ENCODE peak calls at places on chromosomes 4 and X, in nine cellular contexts. F is spleen, X is right lobe of liver, J is H54, G is ovary, R is A549, K is tibial nerve, I is sigmoid colon, C is thyroid gland. U is an unnamed sample.

GRCh38 chrX:76253432-76253831 is 80.6 kb downstream of the PBDC1 start:
- DNase-seq in F (no peak), X (peak; percentile 42), J (no peak), G (peak; percentile 25), R (peak; percentile 15), K (no peak), I (no peak), C (peak; percentile 52), U (peak; percentile 1)

GRCh38 chrX:28693101-28693500 is 105.9 kb downstream of the IL1RAPL1 start:
- DNase-seq in F (no peak), X (no peak), J (no peak), G (no peak), R (no peak), K (no peak), I (no peak), C (no peak), U (no peak)

GRCh38 chr4:48780867-48781219 is 764 bp upstream of the FRYL start:
- DNase-seq in F (no peak), X (peak; percentile 63), J (no peak), G (peak; percentile 39), R (no peak), K (no peak), I (peak; percentile 67), C (peak; percentile 55), U (no peak)

GRCh38 chr4:180059216-180059881 is 2183.9 kb upstream of the TENM3 start:
- DNase-seq in F (peak; percentile 68), X (no peak), J (peak; percentile 3), G (no peak), R (peak; percentile 0), K (no peak), I (no peak), C (peak; percentile 13), U (no peak)

GRCh38 chrX:102787283-102787682 is 66.7 kb downstream of the GPRASP3 start:
- DNase-seq in F (no peak), X (no peak), J (no peak), G (no peak), R (no peak), K (no peak), I (no peak), C (no peak), U (no peak)

GRCh38 chr4:184664445-184665210 is 15.1 kb downstream of the PRIMPOL start:
- DNase-seq in F (no peak), X (no peak), J (no peak), G (no peak), R (peak; percentile 5), K (no peak), I (no peak), C (no peak), U (no peak)

GRCh38 chr4:149031399-149031798 is 589.2 kb upstream of the NR3C2 start:
- DNase-seq in F (no peak), X (no peak), J (no peak), G (no peak), R (no peak), K (no peak), I (no peak), C (peak; percentile 27), U (no peak)

GRCh38 chr4:158015241-158015640 is 157.6 kb downstream of the GASK1B start:
- DNase-seq in F (no peak), X (no peak), J (no peak), G (no peak), R (no peak), K (no peak), I (no peak), C (no peak), U (no peak)

GRCh38 chr4:8793571-8794160 is 78.0 kb downstream of the HMX1 start:
- DNase-seq in F (no peak), X (no peak), J (no peak), G (no peak), R (no peak), K (no peak), I (no peak), C (no peak), U (no peak)

GRCh38 chr4:8788174-8788573 is 83.5 kb downstream of the HMX1 start:
- DNase-seq in F (no peak), X (no peak), J (no peak), G (no peak), R (no peak), K (no peak), I (no peak), C (no peak), U (no peak)

GRCh38 chr4:8792491-8792890 is 79.1 kb downstream of the HMX1 start:
- DNase-seq in F (no peak), X (no peak), J (no peak), G (no peak), R (no peak), K (no peak), I (no peak), C (no peak), U (no peak)

GRCh38 chr4:8791609-8792008 is 80.0 kb downstream of the HMX1 start:
- DNase-seq in F (no peak), X (no peak), J (no peak), G (no peak), R (no peak), K (no peak), I (no peak), C (no peak), U (no peak)

DNA sequence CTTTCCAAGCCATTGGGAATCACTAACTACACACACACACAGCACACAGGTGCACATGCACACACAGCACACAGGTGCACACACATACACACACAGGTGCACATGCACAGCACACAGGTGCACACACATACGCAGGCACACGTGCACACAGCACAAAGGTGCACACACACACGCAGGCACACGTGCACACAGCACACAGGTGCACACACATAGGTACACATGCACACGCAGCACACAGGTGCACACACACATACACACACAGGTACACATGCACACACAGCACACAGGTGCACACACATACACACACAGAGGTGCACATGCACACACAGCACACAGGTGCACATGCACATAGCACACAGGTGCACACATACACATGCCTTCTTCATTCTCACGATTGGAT is 80.9 kb downstream of the HMX1 start:
- DNase-seq in F (no peak), X (no peak), J (no peak), G (no peak), R (no peak), K (no peak), I (no peak), C (no peak), U (no peak)
- TF ChIP-seq POLR2A in F (no peak), X (no peak), J (no peak), G (no peak), R (no peak), K (no peak), I (no peak), C (no peak), U (no peak)

DNA sequence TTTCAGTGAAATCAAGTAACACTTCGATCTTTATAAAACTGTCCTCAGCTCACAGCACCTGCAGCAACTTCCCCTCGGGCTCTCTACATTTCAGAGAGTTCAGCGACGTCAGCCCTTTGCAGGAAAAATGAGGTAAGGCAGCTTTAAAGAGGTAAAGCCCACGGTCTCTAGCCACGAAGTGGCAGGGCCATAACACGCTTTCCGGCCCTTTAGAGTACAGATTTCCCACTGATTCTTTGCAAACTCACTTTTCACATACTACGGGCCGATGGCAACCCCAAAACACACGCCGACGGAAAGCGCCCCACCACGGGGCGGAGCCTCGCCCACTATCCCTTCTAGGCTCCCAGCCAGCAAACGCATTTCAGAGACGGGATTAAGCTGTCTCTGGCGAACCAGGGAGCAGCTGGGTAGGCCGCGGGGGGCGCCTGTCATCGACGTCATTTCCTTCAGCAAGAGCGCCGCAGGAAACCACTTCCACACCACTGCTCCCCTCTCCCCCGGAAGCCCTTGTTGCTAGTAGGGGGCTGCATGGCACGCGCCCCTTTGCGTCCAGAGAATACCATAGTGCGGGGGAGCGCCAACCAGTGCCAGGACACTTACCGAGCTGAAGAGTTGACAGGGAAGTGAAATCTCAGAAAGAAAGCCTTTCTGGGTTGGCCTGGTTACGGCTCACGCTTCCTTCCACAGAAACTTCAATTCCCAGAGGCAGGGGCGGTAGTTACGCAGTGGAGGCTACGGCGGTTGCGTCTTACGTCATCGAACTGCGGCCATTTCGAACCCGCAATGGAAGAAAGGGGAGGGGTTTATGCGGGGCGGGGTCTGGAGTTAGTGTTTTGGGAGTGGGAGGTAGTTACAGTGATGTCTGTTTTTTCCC is at the start of gene TRMT10A:
- DNase-seq in F (peak; percentile 99), X (peak; percentile 99), J (peak; percentile 57), G (peak; percentile 98), R (peak; percentile 70), K (peak; percentile 92), I (peak; percentile 99), C (peak; percentile 99), U (peak; percentile 61)
- TF ChIP-seq POLR2A in F (no peak), X (peak; percentile 83), J (peak; percentile 41), G (peak; percentile 55), R (peak; percentile 22), K (peak; percentile 61), I (peak; percentile 69), C (no peak), U (peak; percentile 68)

GRCh38 chrX:40175416-40176255 is 77.9 kb upstream of the BCOR start:
- DNase-seq in F (peak; percentile 97), X (peak; percentile 78), J (no peak), G (peak; percentile 77), R (peak; percentile 13), K (no peak), I (peak; percentile 89), C (peak; percentile 83), U (no peak)

GRCh38 chrX:40177489-40177888 is 79.7 kb upstream of the BCOR start:
- DNase-seq in F (no peak), X (no peak), J (no peak), G (no peak), R (no peak), K (no peak), I (no peak), C (no peak), U (no peak)

GRCh38 chrX:40176979-40177430 is 79.2 kb upstream of the BCOR start:
- DNase-seq in F (peak; percentile 84), X (peak; percentile 48), J (no peak), G (peak; percentile 54), R (no peak), K (no peak), I (no peak), C (peak; percentile 47), U (no peak)

GRCh38 chrX:40174594-40175415 is 77.0 kb upstream of the BCOR start:
- DNase-seq in F (peak; percentile 88), X (peak; percentile 57), J (no peak), G (peak; percentile 63), R (no peak), K (no peak), I (peak; percentile 78), C (peak; percentile 51), U (no peak)

DNA sequence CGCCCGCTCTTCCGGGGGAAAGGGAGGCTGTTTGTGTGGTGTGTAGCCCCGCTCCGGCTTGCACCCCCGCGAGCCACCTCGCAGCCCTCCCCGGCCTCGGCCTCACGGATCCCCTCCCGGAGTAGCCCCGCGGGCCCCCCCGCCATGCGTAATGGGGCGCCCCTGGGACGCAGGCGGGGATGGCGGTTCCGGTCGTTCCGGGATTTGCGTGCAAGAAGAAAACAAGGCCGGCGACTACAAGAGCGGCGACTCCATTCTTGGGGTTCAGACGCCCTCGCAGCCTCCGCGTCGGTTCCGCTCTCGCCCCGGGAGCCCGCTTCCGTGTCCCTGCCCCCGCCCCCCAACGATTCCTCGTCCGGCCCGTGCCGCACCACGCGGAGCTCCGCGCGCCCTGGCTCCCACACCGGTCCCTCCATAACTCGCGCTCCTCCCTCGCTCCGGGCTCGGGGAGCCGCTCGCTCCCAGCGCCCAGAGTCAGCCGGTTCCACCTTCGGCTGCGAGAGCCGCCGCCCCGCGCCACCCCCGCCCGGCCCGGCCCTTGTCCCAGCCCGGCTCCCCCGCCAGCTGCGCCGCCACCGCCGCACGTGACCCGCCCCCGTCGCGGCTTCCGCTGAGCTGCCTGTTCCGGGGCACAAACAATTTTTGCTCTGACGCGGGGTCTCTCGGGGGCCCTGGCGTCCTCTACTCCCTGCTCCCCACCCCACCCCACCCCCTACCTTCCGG is 78.7 kb upstream of the BCOR start:
- DNase-seq in F (peak; percentile 95), X (peak; percentile 82), J (no peak), G (peak; percentile 70), R (peak; percentile 44), K (no peak), I (peak; percentile 86), C (peak; percentile 67), U (no peak)
- TF ChIP-seq POLR2A in F (no peak), X (peak; percentile 48), J (no peak), G (peak; percentile 18), R (no peak), K (peak; percentile 16), I (peak; percentile 33), C (no peak), U (peak; percentile 10)

GRCh38 chr4:187668683-187669082 is 326.9 kb upstream of the ZFP42 start:
- DNase-seq in F (no peak), X (no peak), J (no peak), G (no peak), R (no peak), K (no peak), I (no peak), C (no peak), U (no peak)
- TF ChIP-seq POLR2A in F (no peak), X (no peak), J (no peak), G (no peak), R (no peak), K (no peak), I (no peak), C (no peak), U (no peak)

U was measured in GM12891.